ENCODE peak calls at places on chromosomes 7 and 10, in five cellular contexts. L is foreskin keratinocyte, Q is transverse colon, R is GM23338, D is HFF-Myc. A is an unnamed sample.

GRCh38 chr7:112160130-112160770 is 45.9 kb downstream of the DOCK4 start:
- DNase-seq in L (peak), Q (no peak), R (no peak), D (no peak), A (peak)

GRCh38 chr7:143382791-143383641 is 1.9 kb downstream of the ZYX start:
- DNase-seq in L (no peak), Q (no peak), R (no peak), D (no peak), A (no peak)

GRCh38 chr7:24728503-24729364 is 28.5 kb downstream of the GSDME start:
- DNase-seq in L (no peak), Q (no peak), R (no peak), D (no peak), A (peak)

GRCh38 chr7:35596061-35596460 is 98.9 kb downstream of the HERPUD2 start:
- DNase-seq in L (no peak), Q (no peak), R (no peak), D (peak), A (no peak)

GRCh38 chr10:69241575-69241974 is 21.4 kb downstream of the HKDC1 start:
- DNase-seq in L (no peak), Q (no peak), R (no peak), D (no peak), A (no peak)

GRCh38 chr10:18737236-18737635 is 78.0 kb downstream of the ARL5B start:
- DNase-seq in L (no peak), Q (no peak), R (no peak), D (no peak), A (no peak)

GRCh38 chr7:80815733-80816132 is 103.1 kb downstream of the SEMA3C start:
- DNase-seq in L (no peak), Q (no peak), R (no peak), D (no peak), A (no peak)

GRCh38 chr7:13551503-13551902 is 438.0 kb downstream of the ETV1 start:
- DNase-seq in L (no peak), Q (no peak), R (no peak), D (no peak), A (peak)

GRCh38 chr10:93219347-93219746 is 145.7 kb downstream of the CYP26A1 start:
- DNase-seq in L (no peak), Q (no peak), R (no peak), D (no peak), A (no peak)

GRCh38 chr7:87474533-87475358 is 734 bp downstream of the ABCB4 start:
- DNase-seq in L (no peak), Q (peak), R (peak), D (no peak), A (peak)

GRCh38 chr7:38327597-38327996 is 54.2 kb upstream of the TARP start:
- DNase-seq in L (no peak), Q (no peak), R (no peak), D (no peak), A (no peak)

GRCh38 chr10:12299222-12299973 is 49.9 kb upstream of the CAMK1D start:
- DNase-seq in L (no peak), Q (no peak), R (no peak), D (no peak), A (no peak)

GRCh38 chr7:54394877-54395276 is 147.3 kb upstream of the VSTM2A start:
- DNase-seq in L (peak), Q (no peak), R (no peak), D (no peak), A (no peak)

GRCh38 chr7:5694221-5694754 is 87.2 kb downstream of the RNF216 start:
- DNase-seq in L (no peak), Q (no peak), R (no peak), D (peak), A (peak)

GRCh38 chr10:130577039-130577438 is 440.8 kb downstream of the GLRX3 start:
- DNase-seq in L (no peak), Q (no peak), R (no peak), D (no peak), A (no peak)

GRCh38 chr7:85749715-85750453 is 563.0 kb upstream of the SEMA3D start:
- DNase-seq in L (no peak), Q (no peak), R (peak), D (no peak), A (no peak)

GRCh38 chr7:2116086-2116810 is 116.5 kb downstream of the MAD1L1 start:
- DNase-seq in L (peak), Q (no peak), R (no peak), D (no peak), A (no peak)

GRCh38 chr10:96587255-96588059 is 645 bp upstream of the TM9SF3 start:
- DNase-seq in L (no peak), Q (peak), R (peak), D (peak), A (peak)

GRCh38 chr7:63968629-63969028 is 30.0 kb upstream of the ZNF722 start:
- DNase-seq in L (no peak), Q (no peak), R (no peak), D (no peak), A (no peak)

GRCh38 chr7:23349484-23350157 is 50.5 kb downstream of the MALSU1 start:
- DNase-seq in L (no peak), Q (no peak), R (no peak), D (peak), A (no peak)

GRCh38 chr10:43196981-43197833 is 59.0 kb downstream of the CSGALNACT2 start:
- DNase-seq in L (no peak), Q (no peak), R (no peak), D (no peak), A (no peak)

GRCh38 chr7:27148776-27149641 is 1.4 kb upstream of the HOXA6 start:
- DNase-seq in L (peak), Q (peak), R (peak), D (no peak), A (no peak)

GRCh38 chr7:134737561-134738353 is 41.7 kb upstream of the CALD1 start:
- DNase-seq in L (peak), Q (no peak), R (no peak), D (no peak), A (peak)

GRCh38 chr7:732094-732541 is 5.0 kb upstream of the PRKAR1B start:
- DNase-seq in L (no peak), Q (peak), R (peak), D (no peak), A (no peak)

GRCh38 chr10:75740541-75740940 is 309.1 kb downstream of the LRMDA start:
- DNase-seq in L (no peak), Q (no peak), R (no peak), D (no peak), A (no peak)

GRCh38 chr7:158887594-158887993 is 31.2 kb downstream of the DYNC2I1 start:
- DNase-seq in L (no peak), Q (no peak), R (no peak), D (no peak), A (no peak)

GRCh38 chr10:116183733-116184447 is 89.1 kb downstream of the GFRA1 start:
- DNase-seq in L (no peak), Q (no peak), R (peak), D (peak), A (peak)

GRCh38 chr10:12790270-12790669 is 211.2 kb downstream of the CCDC3 start:
- DNase-seq in L (no peak), Q (no peak), R (no peak), D (no peak), A (no peak)

GRCh38 chr7:158102897-158103296 is 484.7 kb downstream of the PTPRN2 start:
- DNase-seq in L (no peak), Q (no peak), R (no peak), D (no peak), A (no peak)

GRCh38 chr10:71371750-71372166 is 25.0 kb upstream of the CDH23 start:
- DNase-seq in L (no peak), Q (no peak), R (no peak), D (no peak), A (no peak)

GRCh38 chr10:98790817-98791216 is 344.1 kb upstream of the HPS1 start:
- DNase-seq in L (no peak), Q (no peak), R (peak), D (peak), A (no peak)

GRCh38 chr7:6623589-6624245 is 8.3 kb downstream of the ZNF853 start:
- DNase-seq in L (no peak), Q (no peak), R (no peak), D (no peak), A (no peak)

DNA sequence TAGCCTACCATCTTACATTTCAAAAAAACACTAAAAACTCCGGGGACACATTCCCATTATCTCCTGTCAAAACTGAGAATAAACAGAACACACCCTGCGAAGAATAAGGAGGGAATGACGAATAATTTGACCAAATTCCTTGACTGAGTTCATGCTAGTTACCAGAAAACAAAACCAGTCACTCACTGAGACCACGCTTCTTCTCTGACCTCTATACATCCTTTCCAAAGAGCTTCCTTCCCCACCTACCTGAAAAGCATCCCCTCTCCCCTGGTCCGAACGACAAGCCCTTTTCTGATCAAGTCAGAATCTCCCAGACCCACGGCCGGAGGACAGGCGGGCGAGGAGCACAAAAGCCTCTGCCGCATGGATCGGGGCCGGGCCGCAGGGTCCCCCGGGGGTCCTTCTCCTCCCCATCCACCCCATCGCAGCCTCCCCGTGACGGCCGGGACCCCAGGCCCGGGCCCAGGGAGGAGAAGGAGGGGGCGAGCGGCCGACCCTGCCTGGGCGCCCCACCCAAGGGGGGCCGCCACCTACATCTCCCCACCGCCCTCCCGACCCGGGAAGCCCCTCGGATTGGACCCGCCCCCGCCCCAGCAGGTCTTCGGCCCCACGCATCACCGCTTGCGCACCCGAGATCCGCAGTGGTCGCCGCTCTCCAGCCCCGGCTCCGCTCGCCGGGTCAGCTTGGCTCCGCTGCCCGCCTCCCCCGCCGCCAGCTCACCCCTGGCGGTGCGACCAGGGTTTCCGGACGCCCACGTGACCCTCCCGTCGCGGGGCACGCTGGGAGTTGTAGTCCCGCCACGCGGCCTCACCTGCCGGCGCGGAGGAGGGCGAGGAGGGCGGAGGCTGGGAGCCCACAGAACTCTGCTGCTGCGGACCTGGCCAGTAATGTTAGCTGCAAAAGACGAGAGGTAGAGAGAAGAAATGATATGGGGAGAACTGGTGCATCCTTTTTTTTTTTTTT is at the start of gene SLC37A3:
- DNase-seq in L (no peak), Q (peak), R (peak), D (no peak), A (no peak)
- TF ChIP-seq CTCF in L (no peak), Q (peak), R (no peak), D (no peak), A (no peak)

DNA sequence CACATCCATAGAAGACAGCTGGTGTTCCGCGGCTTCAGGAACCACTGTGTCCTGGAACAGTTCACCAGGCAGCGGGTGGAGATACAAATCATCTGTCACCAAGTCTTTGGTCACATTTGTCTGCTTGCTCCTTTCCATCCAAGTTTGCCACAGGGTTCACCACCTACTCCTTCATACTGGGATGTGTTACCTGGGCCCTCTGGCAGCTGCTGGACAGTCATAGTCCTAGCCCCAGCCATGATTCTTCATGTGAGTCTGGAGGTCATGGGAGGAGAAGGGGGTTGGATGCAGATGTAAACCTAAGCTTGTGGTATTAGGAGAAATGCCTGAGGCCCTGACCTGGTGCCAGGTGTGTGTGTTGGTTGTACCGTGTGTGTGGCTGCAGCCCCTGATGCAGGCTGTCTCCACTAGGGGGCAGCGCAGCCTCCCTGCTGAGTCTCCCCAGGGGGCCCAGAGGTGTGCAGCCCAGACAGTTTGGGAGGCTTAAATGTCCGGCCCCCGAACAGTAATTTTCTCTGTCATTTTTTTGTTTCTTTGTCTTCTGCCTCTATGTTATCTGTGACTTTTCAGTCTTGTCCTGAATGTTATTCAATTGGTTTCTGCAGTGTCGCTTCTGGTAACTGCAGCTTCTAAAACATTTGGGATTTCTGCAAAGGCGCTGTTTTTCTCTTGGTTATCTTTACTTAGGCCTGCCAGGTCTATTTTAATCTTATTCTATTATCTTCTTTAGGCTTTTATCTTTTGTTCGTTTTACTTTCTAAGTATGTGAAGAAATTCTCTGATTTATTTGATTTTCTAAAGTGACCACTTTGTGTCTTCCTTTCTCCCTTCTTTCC is 14.8 kb downstream of the NPS start:
- DNase-seq in L (no peak), Q (peak), R (peak), D (no peak), A (no peak)
- TF ChIP-seq CTCF in L (peak), Q (peak), R (peak), D (peak), A (peak)

DNA sequence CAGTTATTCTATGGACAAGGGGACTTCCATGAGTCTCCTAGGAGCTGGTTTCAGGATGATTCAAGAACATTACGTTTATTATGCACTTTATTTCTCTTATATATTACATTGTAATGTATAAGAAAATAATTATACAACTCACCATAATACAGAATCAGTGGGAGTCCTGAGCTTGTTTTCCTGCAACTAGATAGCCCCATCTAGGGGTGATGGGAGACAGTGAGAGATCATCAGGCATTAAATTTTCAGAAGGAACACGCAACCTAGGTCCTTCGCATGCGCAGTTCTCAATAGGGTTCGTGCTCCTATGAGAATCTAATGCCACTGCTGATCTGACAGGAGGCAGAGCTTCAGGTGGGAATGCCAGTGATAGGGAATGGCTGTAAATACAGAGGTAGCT is 137.9 kb downstream of the ANKRD30A start:
- DNase-seq in L (no peak), Q (no peak), R (no peak), D (no peak), A (no peak)
- TF ChIP-seq CTCF in L (no peak), Q (no peak), R (no peak), D (no peak), A (peak)

DNA sequence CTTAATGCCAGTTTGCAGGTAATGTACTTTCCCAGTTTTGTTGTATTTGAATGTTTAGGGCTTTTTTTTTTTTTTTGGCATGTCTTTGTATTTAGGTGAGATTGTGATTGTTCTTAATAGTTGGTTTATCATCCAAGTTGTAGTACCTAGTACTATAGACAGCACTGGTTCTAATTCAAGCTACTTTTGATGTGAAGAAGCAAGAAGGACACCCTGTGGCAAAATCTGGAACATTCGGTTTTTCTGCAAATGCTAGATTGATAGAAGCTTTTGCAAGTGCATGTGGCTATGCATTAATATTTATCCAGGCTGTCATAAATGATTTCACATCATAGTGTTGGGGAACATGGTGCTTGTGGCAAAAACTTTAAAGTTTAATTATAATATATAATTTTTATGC is 248.9 kb downstream of the FOXP2 start:
- DNase-seq in L (no peak), Q (peak), R (peak), D (peak), A (peak)
- TF ChIP-seq CTCF in L (peak), Q (no peak), R (peak), D (peak), A (peak)